ENCODE peak calls at places on chromosomes 3 and 15, in nine cellular contexts. I, H, Y, U, K, C, E, A and X are unnamed samples.

GRCh38 chr3:79973482-79973881 is 205.7 kb upstream of the ROBO1 start:
- DNase-seq in I (no peak), H (no peak), Y (peak), U (no peak), K (no peak), C (no peak), E (no peak), A (no peak), X (no peak)

GRCh38 chr3:192514081-192514753 is 213.1 kb downstream of the FGF12 start:
- DNase-seq in I (no peak), H (no peak), Y (peak), U (peak), K (peak), C (peak), E (no peak), A (peak), X (no peak)

GRCh38 chr3:119148493-119149180 is 2.7 kb downstream of the TEX55 start:
- DNase-seq in I (no peak), H (no peak), Y (peak), U (no peak), K (no peak), C (no peak), E (no peak), A (peak), X (no peak)

GRCh38 chr3:184359610-184360009 is 1.8 kb downstream of the CLCN2 start:
- DNase-seq in I (no peak), H (no peak), Y (no peak), U (no peak), K (no peak), C (no peak), E (no peak), A (no peak), X (no peak)

GRCh38 chr3:67064105-67064504 is 66.0 kb downstream of the KBTBD8 start:
- DNase-seq in I (no peak), H (no peak), Y (peak), U (no peak), K (no peak), C (no peak), E (no peak), A (peak), X (no peak)

GRCh38 chr15:58015565-58015964 is 49.9 kb downstream of the ALDH1A2 start:
- DNase-seq in I (no peak), H (no peak), Y (peak), U (no peak), K (no peak), C (no peak), E (no peak), A (no peak), X (no peak)

GRCh38 chr3:46400000-46400734 is 6.7 kb downstream of the CCR5AS start:
- DNase-seq in I (no peak), H (no peak), Y (peak), U (no peak), K (no peak), C (no peak), E (no peak), A (no peak), X (no peak)

GRCh38 chr3:13673207-13673606 is 124.3 kb downstream of the FBLN2 start:
- DNase-seq in I (no peak), H (no peak), Y (no peak), U (no peak), K (no peak), C (no peak), E (no peak), A (no peak), X (no peak)

GRCh38 chr3:63355809-63356208 is 77.7 kb downstream of the SYNPR start:
- DNase-seq in I (no peak), H (no peak), Y (peak), U (no peak), K (no peak), C (no peak), E (no peak), A (no peak), X (no peak)

GRCh38 chr3:178560759-178561158 is 24.5 kb downstream of the KCNMB2 start:
- DNase-seq in I (no peak), H (no peak), Y (no peak), U (no peak), K (no peak), C (no peak), E (no peak), A (no peak), X (no peak)

GRCh38 chr3:77945320-77945719 is 905.4 kb downstream of the ROBO2 start:
- DNase-seq in I (no peak), H (no peak), Y (no peak), U (no peak), K (no peak), C (no peak), E (no peak), A (no peak), X (no peak)

GRCh38 chr3:103166890-103167289 is 732.1 kb downstream of the ZPLD1 start:
- DNase-seq in I (no peak), H (no peak), Y (no peak), U (no peak), K (no peak), C (no peak), E (no peak), A (no peak), X (no peak)

GRCh38 chr15:92075764-92076163 is 222.3 kb downstream of the SLCO3A1 start:
- DNase-seq in I (no peak), H (no peak), Y (no peak), U (no peak), K (no peak), C (no peak), E (no peak), A (no peak), X (no peak)

GRCh38 chr15:63504979-63505841 is 817 bp downstream of the USP3 start:
- DNase-seq in I (peak), H (peak), Y (peak), U (peak), K (peak), C (peak), E (peak), A (no peak), X (no peak)

GRCh38 chr15:26867199-26868007 is 541 bp downstream of the GABRA5 start:
- DNase-seq in I (no peak), H (no peak), Y (no peak), U (peak), K (no peak), C (no peak), E (no peak), A (no peak), X (no peak)

GRCh38 chr3:126431103-126431534 is 36.4 kb downstream of the CFAP100 start:
- DNase-seq in I (no peak), H (peak), Y (no peak), U (no peak), K (no peak), C (no peak), E (no peak), A (no peak), X (no peak)

GRCh38 chr15:100169615-100170279 is 172.0 kb downstream of the ADAMTS17 start:
- DNase-seq in I (no peak), H (peak), Y (no peak), U (no peak), K (no peak), C (no peak), E (peak), A (no peak), X (no peak)

GRCh38 chr3:192884831-192885356 is 32.8 kb downstream of the MB21D2 start:
- DNase-seq in I (no peak), H (no peak), Y (peak), U (no peak), K (no peak), C (no peak), E (no peak), A (no peak), X (no peak)

GRCh38 chr3:12040902-12041301 is 36.7 kb downstream of the SYN2 start:
- DNase-seq in I (no peak), H (no peak), Y (no peak), U (no peak), K (no peak), C (no peak), E (no peak), A (no peak), X (no peak)

GRCh38 chr3:191762323-191762960 is 301.5 kb downstream of the PYDC2 start:
- DNase-seq in I (no peak), H (no peak), Y (peak), U (no peak), K (no peak), C (peak), E (no peak), A (peak), X (no peak)

GRCh38 chr3:98359993-98360675 is 6.5 kb downstream of the OR5K4 start:
- DNase-seq in I (no peak), H (no peak), Y (no peak), U (no peak), K (no peak), C (no peak), E (no peak), A (no peak), X (no peak)

GRCh38 chr3:110227987-110228386 is 843.6 kb upstream of the NECTIN3 start:
- DNase-seq in I (no peak), H (no peak), Y (no peak), U (no peak), K (no peak), C (no peak), E (no peak), A (no peak), X (no peak)

GRCh38 chr3:155064920-155065319 is 15.2 kb upstream of the MME start:
- DNase-seq in I (no peak), H (no peak), Y (no peak), U (no peak), K (no peak), C (no peak), E (no peak), A (no peak), X (no peak)

GRCh38 chr3:12727481-12727880 is 31.6 kb downstream of the TMEM40 start:
- DNase-seq in I (no peak), H (no peak), Y (no peak), U (no peak), K (no peak), C (no peak), E (no peak), A (no peak), X (no peak)

GRCh38 chr3:169945313-169945712 is 21.3 kb upstream of the SEC62 start:
- DNase-seq in I (peak), H (no peak), Y (no peak), U (no peak), K (peak), C (peak), E (no peak), A (no peak), X (peak)

GRCh38 chr3:197367081-197367780 is 68.8 kb upstream of the DLG1 start:
- DNase-seq in I (no peak), H (peak), Y (peak), U (no peak), K (no peak), C (peak), E (peak), A (peak), X (peak)

GRCh38 chr15:85088300-85088699 is 106.6 kb downstream of the PDE8A start:
- DNase-seq in I (no peak), H (no peak), Y (no peak), U (no peak), K (no peak), C (no peak), E (no peak), A (no peak), X (no peak)

GRCh38 chr15:50864876-50865275 is 43.6 kb upstream of the AP4E1 start:
- DNase-seq in I (no peak), H (no peak), Y (no peak), U (no peak), K (no peak), C (no peak), E (no peak), A (no peak), X (no peak)

GRCh38 chr3:125116311-125117069 is 60.7 kb upstream of the HEG1 start:
- DNase-seq in I (no peak), H (no peak), Y (peak), U (no peak), K (no peak), C (peak), E (no peak), A (peak), X (no peak)

GRCh38 chr3:177594096-177594495 is 396.8 kb upstream of the TBL1XR1 start:
- DNase-seq in I (peak), H (no peak), Y (no peak), U (no peak), K (no peak), C (no peak), E (no peak), A (no peak), X (no peak)

GRCh38 chr3:166455724-166456123 is 618.5 kb upstream of the BCHE start:
- DNase-seq in I (no peak), H (no peak), Y (peak), U (no peak), K (no peak), C (no peak), E (no peak), A (no peak), X (no peak)

GRCh38 chr3:52238761-52239701 is at the start of gene TWF2:
- DNase-seq in I (peak), H (peak), Y (peak), U (peak), K (peak), C (peak), E (peak), A (peak), X (no peak)

DNA sequence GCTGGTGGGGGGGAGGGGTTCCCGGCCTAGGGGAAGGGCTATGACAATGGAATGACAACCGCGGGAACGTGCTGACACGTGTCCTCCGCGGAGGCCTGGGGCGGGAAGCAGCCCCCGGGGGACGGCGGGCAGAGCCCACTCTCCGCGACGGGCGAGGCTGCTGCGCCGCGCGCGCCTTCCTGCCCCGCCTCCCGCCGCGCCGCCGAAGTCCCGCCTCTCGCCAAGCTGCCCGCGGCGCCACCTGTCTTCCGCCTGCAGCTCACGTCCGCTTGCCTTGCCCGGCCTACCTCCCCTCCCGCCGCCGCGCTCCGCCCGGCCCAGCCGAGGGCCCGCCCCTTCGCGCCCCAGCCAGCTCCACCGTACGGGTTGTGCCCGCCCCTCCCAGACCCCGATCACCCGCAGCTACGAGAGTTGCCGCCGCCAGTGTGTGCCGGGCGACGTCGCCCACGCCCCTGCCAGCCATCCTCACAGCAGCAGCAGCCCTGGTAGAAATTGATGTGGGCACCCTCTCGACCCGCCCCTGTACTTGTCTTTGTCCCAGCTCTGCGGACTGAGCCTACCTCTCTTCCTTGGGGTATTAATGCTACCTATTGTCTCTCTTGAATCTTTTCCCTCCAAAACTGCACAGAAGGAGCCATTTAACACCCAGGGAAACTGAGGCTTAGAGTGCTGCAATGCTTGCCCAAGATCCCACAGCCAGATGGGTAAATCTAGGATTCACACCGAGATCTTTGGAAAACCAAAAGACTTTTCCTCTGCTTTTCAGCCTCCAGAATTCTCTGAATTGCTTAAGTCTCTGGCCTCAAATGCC is at the start of gene PARP16:
- DNase-seq in I (peak), H (peak), Y (peak), U (peak), K (peak), C (peak), E (peak), A (peak), X (peak)
- TF ChIP-seq CTCF in I (peak), H (no peak), Y (peak), U (no peak), K (peak), C (peak), E (no peak), A (no peak), X (peak)

DNA sequence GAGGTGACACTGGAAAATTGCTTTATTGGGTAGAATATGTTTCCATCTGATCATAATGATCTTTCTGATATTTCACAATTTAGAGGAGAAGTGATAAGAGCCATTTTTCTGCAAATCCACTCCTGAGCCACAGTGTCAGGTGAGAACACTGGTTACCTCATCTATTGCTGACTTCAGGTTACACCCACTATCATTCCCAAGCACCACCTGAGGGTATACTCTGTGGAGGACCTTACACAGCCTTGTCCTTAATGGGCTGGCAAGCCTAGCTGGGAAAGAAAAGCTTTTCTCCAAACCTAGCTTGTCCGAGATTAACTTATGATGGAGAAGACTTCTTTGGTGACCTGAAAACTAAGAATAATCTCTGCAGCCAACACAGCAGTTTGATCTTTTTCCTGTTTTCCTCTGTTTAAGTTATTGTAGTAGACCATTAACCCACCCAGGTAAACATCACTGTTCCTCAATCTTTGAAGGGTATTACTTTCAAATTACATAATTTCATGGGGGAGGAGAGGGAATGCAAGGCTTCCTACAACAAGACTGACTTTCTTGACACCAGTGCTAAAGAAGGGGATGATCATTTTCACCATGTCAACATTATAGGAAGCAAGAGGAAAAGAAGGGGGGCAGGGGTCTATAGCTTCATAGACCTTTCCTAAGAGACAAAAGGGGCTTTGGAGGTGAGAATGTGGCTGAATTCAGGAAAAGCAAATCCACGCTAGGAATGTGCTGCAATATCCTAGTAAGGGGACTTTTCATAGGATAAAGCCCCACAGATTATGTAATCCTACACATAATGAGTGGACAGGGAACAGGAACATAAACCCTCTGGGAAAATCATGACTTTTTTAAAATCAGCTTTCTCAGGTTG is 1.7 kb downstream of the NCEH1 start:
- DNase-seq in I (peak), H (no peak), Y (no peak), U (no peak), K (no peak), C (no peak), E (no peak), A (no peak), X (no peak)
- TF ChIP-seq CTCF in I (no peak), H (no peak), Y (no peak), U (no peak), K (no peak), C (no peak), E (no peak), A (no peak), X (no peak)

GRCh38 chr15:83570756-83571155 is 83.2 kb upstream of the ADAMTSL3 start:
- DNase-seq in I (no peak), H (no peak), Y (no peak), U (no peak), K (no peak), C (no peak), E (no peak), A (no peak), X (no peak)

GRCh38 chr15:83567318-83567717 is 86.6 kb upstream of the ADAMTSL3 start:
- DNase-seq in I (no peak), H (no peak), Y (no peak), U (no peak), K (no peak), C (no peak), E (no peak), A (no peak), X (no peak)

GRCh38 chr15:83574345-83574744 is 79.6 kb upstream of the ADAMTSL3 start:
- DNase-seq in I (no peak), H (no peak), Y (no peak), U (no peak), K (no peak), C (no peak), E (no peak), A (no peak), X (no peak)

GRCh38 chr15:83569341-83569740 is 84.6 kb upstream of the ADAMTSL3 start:
- DNase-seq in I (no peak), H (no peak), Y (no peak), U (no peak), K (no peak), C (no peak), E (no peak), A (no peak), X (no peak)

GRCh38 chr15:83571820-83572707 is 81.9 kb upstream of the ADAMTSL3 start:
- DNase-seq in I (no peak), H (no peak), Y (peak), U (no peak), K (no peak), C (no peak), E (no peak), A (peak), X (no peak)
- TF ChIP-seq CTCF in I (peak), H (no peak), Y (peak), U (peak), K (peak), C (peak), E (peak), A (peak), X (peak)

DNA sequence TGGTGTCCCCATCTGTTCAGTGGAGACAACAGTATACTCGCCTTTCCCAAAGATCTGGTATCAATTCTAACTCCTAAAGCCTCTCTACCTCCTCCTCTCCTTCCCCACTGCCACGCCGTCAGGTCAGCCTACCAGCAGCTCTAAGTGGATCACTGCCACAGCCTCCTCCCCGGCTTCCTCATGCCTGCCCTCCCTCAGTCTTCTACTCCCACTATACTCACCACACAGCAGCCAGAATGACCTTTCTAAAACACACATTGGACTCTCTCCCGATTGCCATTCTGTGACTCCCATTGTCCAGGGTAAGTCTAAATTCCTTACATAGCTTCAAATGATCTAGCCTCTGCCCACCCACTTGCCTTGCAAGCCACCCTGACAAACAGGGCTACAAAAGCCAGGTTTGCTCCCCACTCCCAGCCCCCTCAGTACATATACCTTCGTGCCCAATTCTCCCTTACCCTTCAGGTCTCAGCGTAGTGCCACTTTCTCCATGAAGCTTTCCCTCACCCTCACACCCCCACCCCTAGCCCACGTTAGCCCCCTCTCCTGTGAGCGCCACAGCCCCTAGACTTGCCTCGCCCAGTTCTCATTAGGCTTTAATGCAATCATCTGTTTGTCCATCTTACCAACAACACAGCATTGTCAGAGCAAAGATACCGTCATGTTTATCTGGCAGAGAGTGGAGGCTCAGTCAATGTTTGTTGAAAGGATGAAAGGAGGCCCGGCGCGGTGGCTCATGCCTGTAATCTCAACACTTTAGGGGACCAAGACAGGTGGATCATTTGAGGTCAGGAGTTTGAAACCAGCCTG is 9.5 kb upstream of the SEMA7A start:
- DNase-seq in I (no peak), H (no peak), Y (peak), U (no peak), K (no peak), C (peak), E (peak), A (no peak), X (no peak)
- TF ChIP-seq CTCF in I (no peak), H (no peak), Y (no peak), U (no peak), K (no peak), C (no peak), E (no peak), A (no peak), X (no peak)

GRCh38 chr3:53347261-53348064 is at the start of gene DCP1A:
- DNase-seq in I (peak), H (peak), Y (peak), U (peak), K (peak), C (peak), E (peak), A (peak), X (peak)

GRCh38 chr3:53346514-53346913 is 829 bp downstream of the DCP1A start:
- DNase-seq in I (peak), H (no peak), Y (peak), U (peak), K (no peak), C (no peak), E (no peak), A (no peak), X (no peak)

GRCh38 chr3:53346922-53347260 is 452 bp downstream of the DCP1A start:
- DNase-seq in I (no peak), H (no peak), Y (no peak), U (no peak), K (no peak), C (no peak), E (no peak), A (peak), X (no peak)

GRCh38 chr3:53354945-53355498 is 7.7 kb upstream of the DCP1A start:
- DNase-seq in I (no peak), H (no peak), Y (peak), U (no peak), K (no peak), C (no peak), E (no peak), A (no peak), X (no peak)

GRCh38 chr3:53350652-53351051 is 3.3 kb upstream of the DCP1A start:
- DNase-seq in I (peak), H (no peak), Y (no peak), U (no peak), K (no peak), C (no peak), E (no peak), A (no peak), X (no peak)
- TF ChIP-seq CTCF in I (peak), H (no peak), Y (no peak), U (peak), K (no peak), C (peak), E (no peak), A (peak), X (no peak)